ENCODE peak calls at places on chromosomes 12 and 14, in eight cellular contexts. T, M, L, A, N, V, P and O are unnamed samples.

GRCh38 chr12:108854055-108854452 is 3.3 kb downstream of the SSH1 start:
- DNase-seq in M (peak; percentile 97), T (no peak), V (peak; percentile 88), L (no peak), P (no peak), N (no peak), A (peak; percentile 88), O (no peak)

GRCh38 chr14:25150934-25151790 is 101.2 kb upstream of the STXBP6 start:
- DNase-seq in L (no peak), M (peak; percentile 61), N (no peak), T (no peak), V (peak; percentile 6), P (no peak), A (peak; percentile 46), O (no peak)

GRCh38 chr14:50603565-50603964 is 43.6 kb downstream of the ATL1 start:
- DNase-seq in P (no peak), V (no peak), L (no peak), A (no peak), T (no peak), M (peak; percentile 38), N (no peak), O (no peak)

GRCh38 chr12:31687101-31687527 is 27.6 kb downstream of the ETFBKMT start:
- DNase-seq in N (no peak), L (no peak), P (no peak), V (no peak), A (no peak), T (no peak), M (no peak), O (no peak)

GRCh38 chr12:63308701-63309100 is 157.7 kb upstream of the AVPR1A start:
- DNase-seq in T (no peak), N (no peak), P (no peak), V (no peak), L (no peak), M (no peak), A (no peak), O (no peak)

GRCh38 chr12:50659690-50660424 is 104.0 kb upstream of the ATF1 start:
- DNase-seq in L (no peak), V (no peak), T (no peak), P (no peak), N (no peak), M (no peak), A (no peak), O (no peak)

GRCh38 chr12:119826661-119827435 is 50.3 kb downstream of the CIT start:
- DNase-seq in M (no peak), N (no peak), V (no peak), A (no peak), P (no peak), T (no peak), L (no peak), O (no peak)

GRCh38 chr12:64080319-64081008 is 141.6 kb downstream of the KICS2 start:
- DNase-seq in N (no peak), A (no peak), V (no peak), P (no peak), T (no peak), L (peak; percentile 66), M (no peak), O (no peak)

GRCh38 chr12:72295101-72295500 is 22.9 kb downstream of the TRHDE start:
- DNase-seq in T (no peak), N (no peak), P (no peak), L (no peak), V (no peak), A (no peak), M (peak; percentile 73), O (no peak)

GRCh38 chr14:103872492-103873113 is 25.2 kb upstream of the PPP1R13B start:
- DNase-seq in P (no peak), A (no peak), N (no peak), M (no peak), L (no peak), T (no peak), V (no peak), O (no peak)

GRCh38 chr14:55005071-55005470 is 21.8 kb downstream of the WDHD1 start:
- DNase-seq in V (no peak), T (no peak), M (peak; percentile 34), N (no peak), P (no peak), A (no peak), L (no peak), O (no peak)

GRCh38 chr14:60508707-60509437 is at the start of gene SIX6:
- DNase-seq in M (no peak), V (no peak), N (no peak), A (no peak), T (peak; percentile 69), P (no peak), L (no peak), O (no peak)

GRCh38 chr12:108572166-108572790 is 9.9 kb downstream of the ISCU start:
- DNase-seq in N (no peak), A (no peak), M (peak; percentile 24), V (no peak), T (no peak), P (peak; percentile 1), L (no peak), O (no peak)

GRCh38 chr12:76634074-76634570 is 74.6 kb upstream of the OSBPL8 start:
- DNase-seq in T (no peak), P (no peak), L (no peak), A (no peak), N (no peak), V (no peak), M (no peak), O (no peak)

GRCh38 chr14:71666579-71667145 is 265.6 kb upstream of the RGS6 start:
- DNase-seq in A (no peak), N (no peak), P (no peak), T (no peak), V (no peak), L (no peak), M (no peak), O (no peak)

GRCh38 chr14:45251912-45252311 is 1.1 kb downstream of the MIS18BP1 start:
- DNase-seq in P (no peak), T (no peak), N (no peak), L (no peak), V (no peak), A (no peak), M (peak; percentile 52), O (no peak)

GRCh38 chr12:123065666-123066457 is 85.0 kb downstream of the PITPNM2 start:
- DNase-seq in M (no peak), T (peak; percentile 31), L (no peak), P (no peak), V (no peak), N (no peak), A (no peak), O (no peak)

GRCh38 chr14:72759670-72760069 is 134.2 kb downstream of the DPF3 start:
- DNase-seq in V (no peak), P (no peak), N (no peak), L (no peak), T (no peak), A (no peak), M (no peak), O (no peak)

GRCh38 chr12:102883204-102883799 is 33.7 kb downstream of the PAH start:
- DNase-seq in T (peak; percentile 60), V (peak; percentile 8), P (peak; percentile 49), N (peak; percentile 3), M (peak; percentile 42), A (no peak), L (peak; percentile 52), O (no peak)

GRCh38 chr12:89343127-89343526 is 9.2 kb downstream of the DUSP6 start:
- DNase-seq in A (no peak), M (no peak), T (peak; percentile 81), V (peak; percentile 34), L (no peak), P (no peak), N (no peak), O (no peak)

GRCh38 chr14:34052658-34053014 is 101.8 kb upstream of the EGLN3 start:
- DNase-seq in V (no peak), P (no peak), M (peak; percentile 72), T (no peak), A (no peak), N (no peak), L (no peak), O (no peak)

GRCh38 chr14:32620303-32620702 is 291.2 kb downstream of the AKAP6 start:
- DNase-seq in N (no peak), V (peak; percentile 46), T (no peak), A (peak; percentile 14), P (no peak), M (peak; percentile 85), L (no peak), O (no peak)

GRCh38 chr14:49879683-49880204 is 13.1 kb upstream of the ARF6 start:
- DNase-seq in L (no peak), A (no peak), M (peak; percentile 85), T (no peak), P (no peak), N (no peak), V (no peak), O (no peak)

GRCh38 chr12:132689227-132689626 is 1.8 kb downstream of the PXMP2 start:
- DNase-seq in T (peak; percentile 47), V (no peak), P (no peak), A (no peak), L (peak; percentile 48), M (no peak), N (no peak), O (peak; percentile 13)

GRCh38 chr12:77167801-77168200 is 102.4 kb upstream of the E2F7 start:
- DNase-seq in P (no peak), N (no peak), M (peak; percentile 10), V (no peak), L (no peak), A (no peak), T (no peak), O (no peak)

GRCh38 chr12:32864731-32865130 is 31.8 kb downstream of the PKP2 start:
- DNase-seq in V (no peak), N (no peak), A (no peak), M (no peak), L (no peak), T (no peak), P (no peak), O (no peak)